ENCODE peak calls at places on chromosome 9, in four cellular contexts. One of them, this sample, is unnamed.

GRCh38 chr9:120366646-120367019 is 213.3 kb downstream of the CDK5RAP2 start:
- DNase-seq in heart right ventricle: no peak
- DNase-seq in Peyer's patch: no peak
- DNase-seq in left ventricle myocardium inferior: no peak
- DNase-seq in this sample: no peak

GRCh38 chr9:3018691-3019230 is 174.9 kb upstream of the PUM3 start:
- DNase-seq in heart right ventricle: no peak
- DNase-seq in Peyer's patch: no peak
- DNase-seq in left ventricle myocardium inferior: no peak
- DNase-seq in this sample: no peak

GRCh38 chr9:121182976-121183375 is 18.7 kb downstream of the RAB14 start:
- DNase-seq in left ventricle myocardium inferior: no peak
- DNase-seq in heart right ventricle: no peak
- DNase-seq in Peyer's patch: no peak
- DNase-seq in this sample: no peak

GRCh38 chr9:98255064-98255577 is 328 bp downstream of the TBC1D2 start:
- DNase-seq in Peyer's patch: no peak
- DNase-seq in left ventricle myocardium inferior: no peak
- DNase-seq in heart right ventricle: no peak
- DNase-seq in this sample: no peak

GRCh38 chr9:131473891-131474290 is 28.8 kb upstream of the POMT1 start:
- DNase-seq in Peyer's patch: no peak
- DNase-seq in heart right ventricle: no peak
- DNase-seq in left ventricle myocardium inferior: no peak
- DNase-seq in this sample: no peak

GRCh38 chr9:96203867-96204412 is 98.0 kb downstream of the HSD17B3 start:
- DNase-seq in Peyer's patch: no peak
- DNase-seq in heart right ventricle: no peak
- DNase-seq in left ventricle myocardium inferior: peak; percentile 20
- DNase-seq in this sample: peak; percentile 48

GRCh38 chr9:130462685-130463084 is 17.9 kb downstream of the ASS1 start:
- DNase-seq in left ventricle myocardium inferior: no peak
- DNase-seq in heart right ventricle: no peak
- DNase-seq in Peyer's patch: no peak
- DNase-seq in this sample: no peak

GRCh38 chr9:121326130-121326838 is 43.8 kb downstream of the STOM start:
- DNase-seq in Peyer's patch: no peak
- DNase-seq in heart right ventricle: peak; percentile 94
- DNase-seq in left ventricle myocardium inferior: peak; percentile 89
- DNase-seq in this sample: no peak

GRCh38 chr9:134541373-134541747 is 100.2 kb upstream of the COL5A1 start:
- DNase-seq in left ventricle myocardium inferior: no peak
- DNase-seq in Peyer's patch: peak; percentile 32
- DNase-seq in heart right ventricle: no peak
- DNase-seq in this sample: no peak

GRCh38 chr9:125690679-125691078 is 16.3 kb downstream of the MAPKAP1 start:
- DNase-seq in Peyer's patch: no peak
- DNase-seq in heart right ventricle: no peak
- DNase-seq in left ventricle myocardium inferior: no peak
- DNase-seq in this sample: no peak

GRCh38 chr9:98121096-98121495 is 2.1 kb upstream of the TRIM14 start:
- DNase-seq in Peyer's patch: no peak
- DNase-seq in left ventricle myocardium inferior: no peak
- DNase-seq in heart right ventricle: no peak
- DNase-seq in this sample: no peak

GRCh38 chr9:125904155-125904841 is 157.1 kb downstream of the PBX3 start:
- DNase-seq in left ventricle myocardium inferior: no peak
- DNase-seq in Peyer's patch: no peak
- DNase-seq in heart right ventricle: no peak
- DNase-seq in this sample: no peak

GRCh38 chr9:125992557-125992956 is 245.4 kb downstream of the PBX3 start:
- DNase-seq in Peyer's patch: peak; percentile 18
- DNase-seq in heart right ventricle: no peak
- DNase-seq in left ventricle myocardium inferior: no peak
- DNase-seq in this sample: no peak

GRCh38 chr9:25224309-25224708 is 453.9 kb downstream of the TUSC1 start:
- DNase-seq in Peyer's patch: no peak
- DNase-seq in left ventricle myocardium inferior: no peak
- DNase-seq in heart right ventricle: no peak
- DNase-seq in this sample: no peak

GRCh38 chr9:87515588-87516221 is 18.0 kb downstream of the DAPK1 start:
- DNase-seq in left ventricle myocardium inferior: no peak
- DNase-seq in heart right ventricle: no peak
- DNase-seq in Peyer's patch: no peak
- DNase-seq in this sample: no peak

GRCh38 chr9:114321759-114322158 is 1.1 kb upstream of the ORM1 start:
- DNase-seq in Peyer's patch: no peak
- DNase-seq in left ventricle myocardium inferior: no peak
- DNase-seq in heart right ventricle: no peak
- DNase-seq in this sample: no peak

GRCh38 chr9:131734165-131734610 is 5.7 kb downstream of the RAPGEF1 start:
- DNase-seq in left ventricle myocardium inferior: peak; percentile 53
- DNase-seq in heart right ventricle: peak; percentile 32
- DNase-seq in Peyer's patch: peak; percentile 87
- DNase-seq in this sample: no peak

GRCh38 chr9:94881023-94881422 is 154.5 kb downstream of the AOPEP start:
- DNase-seq in left ventricle myocardium inferior: no peak
- DNase-seq in heart right ventricle: no peak
- DNase-seq in Peyer's patch: no peak
- DNase-seq in this sample: no peak

GRCh38 chr9:83019246-83019645 is 43.7 kb downstream of the RASEF start:
- DNase-seq in heart right ventricle: no peak
- DNase-seq in Peyer's patch: no peak
- DNase-seq in left ventricle myocardium inferior: no peak
- DNase-seq in this sample: no peak

GRCh38 chr9:133842721-133843227 is 104.6 kb upstream of the SARDH start:
- DNase-seq in Peyer's patch: peak; percentile 68
- DNase-seq in heart right ventricle: no peak
- DNase-seq in left ventricle myocardium inferior: no peak
- DNase-seq in this sample: no peak

GRCh38 chr9:137318976-137319375 is 16.9 kb upstream of the NRARP start:
- DNase-seq in Peyer's patch: no peak
- DNase-seq in heart right ventricle: peak; percentile 71
- DNase-seq in left ventricle myocardium inferior: peak; percentile 67
- DNase-seq in this sample: peak; percentile 69
- TF ChIP-seq CTCF in Peyer's patch: no peak
- TF ChIP-seq CTCF in heart right ventricle: peak; percentile 52
- TF ChIP-seq CTCF in left ventricle myocardium inferior: peak; percentile 66
- TF ChIP-seq CTCF in this sample: no peak

DNA sequence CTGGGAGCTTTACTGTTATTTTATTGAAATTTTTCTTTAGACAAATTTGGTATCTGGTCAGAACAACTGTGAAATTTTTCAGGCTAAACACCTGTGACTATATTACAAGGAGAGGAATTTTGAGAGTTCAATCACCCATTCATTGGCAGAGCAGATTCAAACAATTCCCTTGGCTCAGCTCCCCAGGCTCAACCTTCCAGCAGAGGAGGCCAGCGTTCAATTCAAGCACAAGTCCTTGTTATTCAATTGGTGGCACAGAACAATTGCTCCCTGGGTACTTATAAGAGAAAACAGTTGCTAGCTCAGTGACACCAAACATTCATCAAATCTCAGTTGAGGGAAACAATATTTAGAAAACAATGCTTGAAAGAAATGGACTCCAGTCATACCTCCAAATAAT is 83.3 kb downstream of the SUSD1 start:
- DNase-seq in Peyer's patch: no peak
- DNase-seq in heart right ventricle: no peak
- DNase-seq in left ventricle myocardium inferior: no peak
- DNase-seq in this sample: peak; percentile 34
- TF ChIP-seq CTCF in Peyer's patch: no peak
- TF ChIP-seq CTCF in heart right ventricle: peak; percentile 28
- TF ChIP-seq CTCF in left ventricle myocardium inferior: peak; percentile 49
- TF ChIP-seq CTCF in this sample: no peak

GRCh38 chr9:108125541-108125940 is 636.0 kb upstream of the KLF4 start:
- DNase-seq in Peyer's patch: no peak
- DNase-seq in left ventricle myocardium inferior: no peak
- DNase-seq in heart right ventricle: no peak
- DNase-seq in this sample: no peak
- TF ChIP-seq CTCF in Peyer's patch: no peak
- TF ChIP-seq CTCF in left ventricle myocardium inferior: peak; percentile 44
- TF ChIP-seq CTCF in heart right ventricle: peak; percentile 15
- TF ChIP-seq CTCF in this sample: peak; percentile 39

DNA sequence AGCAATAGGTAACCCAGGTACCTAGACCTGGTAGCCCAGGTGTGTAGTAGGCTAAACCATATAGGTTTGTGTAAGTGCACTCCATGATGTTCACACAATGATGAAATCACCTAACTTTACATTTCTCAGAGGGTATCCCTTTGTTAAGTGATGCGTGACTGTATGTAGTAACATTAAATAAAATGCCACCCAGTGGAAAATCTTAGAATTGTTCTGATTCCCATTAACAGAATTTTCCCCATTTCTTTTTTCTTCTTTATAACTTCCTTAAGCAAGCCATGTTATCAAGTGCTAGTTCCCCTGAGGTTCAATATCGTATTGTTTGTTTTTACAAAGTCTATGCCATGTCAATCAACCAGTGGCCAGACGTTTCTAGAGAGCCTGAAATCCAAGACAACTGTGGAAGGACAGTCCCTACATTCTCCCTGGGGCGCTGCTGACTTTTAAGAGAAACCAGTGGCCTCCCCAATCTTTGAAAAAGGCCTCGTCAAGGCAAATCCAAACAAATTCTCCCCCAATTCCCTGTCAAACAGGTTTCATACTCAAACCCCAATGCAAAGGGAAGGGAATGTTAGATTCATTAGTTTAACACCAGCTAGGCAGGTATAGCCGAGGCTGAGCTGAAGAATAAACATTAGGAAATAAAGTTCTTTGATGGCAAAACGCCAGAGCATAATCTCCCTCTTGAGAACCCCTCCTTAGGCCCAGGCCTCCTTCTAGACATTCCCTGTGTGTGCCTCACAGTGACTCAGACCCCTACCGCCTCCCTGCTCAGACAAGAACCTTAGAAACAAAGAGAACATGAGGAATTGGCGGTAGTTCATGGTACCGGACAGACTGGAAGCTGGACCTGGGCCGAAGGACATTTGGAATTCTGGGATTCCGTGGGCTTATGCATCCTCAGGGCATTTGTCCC is 198.7 kb downstream of the GNA14 start:
- DNase-seq in Peyer's patch: no peak
- DNase-seq in left ventricle myocardium inferior: no peak
- DNase-seq in heart right ventricle: no peak
- DNase-seq in this sample: no peak
- TF ChIP-seq CTCF in Peyer's patch: no peak
- TF ChIP-seq CTCF in left ventricle myocardium inferior: no peak
- TF ChIP-seq CTCF in heart right ventricle: no peak
- TF ChIP-seq CTCF in this sample: no peak

GRCh38 chr9:135969064-135969683 is 8.0 kb upstream of the UBAC1 start:
- DNase-seq in left ventricle myocardium inferior: no peak
- DNase-seq in heart right ventricle: no peak
- DNase-seq in Peyer's patch: no peak
- DNase-seq in this sample: no peak
- TF ChIP-seq CTCF in left ventricle myocardium inferior: no peak
- TF ChIP-seq CTCF in heart right ventricle: no peak
- TF ChIP-seq CTCF in Peyer's patch: no peak
- TF ChIP-seq CTCF in this sample: no peak

DNA sequence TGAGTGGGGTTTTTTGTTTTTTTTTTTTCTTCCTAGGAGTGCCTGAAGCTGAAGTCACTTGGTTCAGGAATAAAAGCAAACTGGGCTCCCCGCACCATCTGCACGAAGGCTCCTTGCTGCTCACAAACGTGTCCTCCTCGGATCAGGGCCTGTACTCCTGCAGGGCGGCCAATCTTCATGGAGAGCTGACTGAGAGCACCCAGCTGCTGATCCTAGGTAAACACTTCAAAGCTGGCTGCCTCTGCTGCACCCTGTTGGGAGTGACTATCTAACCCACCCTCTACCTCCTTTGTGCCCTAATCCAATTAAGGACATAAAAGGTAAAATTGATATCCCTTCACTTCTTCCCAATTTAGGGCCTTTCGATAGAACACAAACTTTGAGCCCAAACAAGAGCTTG is 206.8 kb downstream of the SAXO1 start:
- DNase-seq in heart right ventricle: no peak
- DNase-seq in left ventricle myocardium inferior: no peak
- DNase-seq in Peyer's patch: no peak
- DNase-seq in this sample: no peak
- TF ChIP-seq CTCF in heart right ventricle: no peak
- TF ChIP-seq CTCF in left ventricle myocardium inferior: no peak
- TF ChIP-seq CTCF in Peyer's patch: no peak
- TF ChIP-seq CTCF in this sample: no peak

GRCh38 chr9:101737705-101738565 is 512 bp downstream of the GRIN3A start:
- DNase-seq in left ventricle myocardium inferior: peak; percentile 12
- DNase-seq in Peyer's patch: peak; percentile 49
- DNase-seq in heart right ventricle: no peak
- DNase-seq in this sample: peak; percentile 68
- TF ChIP-seq CTCF in left ventricle myocardium inferior: no peak
- TF ChIP-seq CTCF in Peyer's patch: no peak
- TF ChIP-seq CTCF in heart right ventricle: no peak
- TF ChIP-seq CTCF in this sample: no peak

This sample was measured in glutamatergic neuron.